ENCODE peak calls at places on chromosome 21, in eight cellular contexts. V, U, T, O, F, C, Q and G are unnamed samples.

GRCh38 chr21:38696617-38697016 is 109.1 kb upstream of the ETS2 start:
- DNase-seq in O (no peak), T (no peak), F (no peak), U (no peak), C (no peak), Q (no peak), V (no peak), G (no peak)

GRCh38 chr21:20645344-20645743 is 352.9 kb upstream of the NCAM2 start:
- DNase-seq in C (no peak), O (no peak), T (no peak), Q (no peak), V (no peak), F (no peak), U (no peak), G (no peak)

GRCh38 chr21:26874347-26874746 is 29.1 kb upstream of the ADAMTS1 start:
- DNase-seq in F (no peak), V (no peak), O (no peak), U (no peak), T (no peak), C (no peak), Q (no peak), G (no peak)

GRCh38 chr21:31161157-31161556 is 122.9 kb upstream of the KRTAP19-8 start:
- DNase-seq in C (peak), F (no peak), O (no peak), T (peak), U (no peak), V (no peak), Q (no peak), G (no peak)

GRCh38 chr21:37636152-37636860 is 269.7 kb downstream of the DYRK1A start:
- DNase-seq in V (no peak), O (no peak), Q (peak), U (no peak), F (peak), T (no peak), C (peak), G (no peak)

GRCh38 chr21:15688809-15689208 is 41.0 kb upstream of the USP25 start:
- DNase-seq in O (no peak), C (no peak), V (no peak), Q (no peak), U (no peak), T (no peak), F (no peak), G (no peak)

GRCh38 chr21:17609681-17610080 is 3.0 kb downstream of the BTG3 start:
- DNase-seq in C (no peak), U (no peak), F (no peak), V (no peak), Q (no peak), T (no peak), O (no peak), G (no peak)

GRCh38 chr21:38352536-38353219 is 95.9 kb downstream of the KCNJ15 start:
- DNase-seq in F (peak), V (no peak), U (no peak), O (peak), Q (peak), T (peak), C (peak), G (peak)

GRCh38 chr21:38136201-38136600 is 120.6 kb upstream of the KCNJ15 start:
- DNase-seq in F (no peak), T (no peak), O (no peak), V (no peak), Q (peak), U (no peak), C (peak), G (no peak)

GRCh38 chr21:46004168-46004861 is 22.7 kb downstream of the COL6A1 start:
- DNase-seq in C (no peak), T (no peak), O (no peak), Q (no peak), U (peak), V (no peak), F (no peak), G (no peak)

GRCh38 chr21:31520506-31521163 is 138.9 kb upstream of the SOD1 start:
- DNase-seq in V (no peak), F (no peak), U (no peak), Q (no peak), C (peak), O (no peak), T (no peak), G (no peak)

GRCh38 chr21:28283652-28284490 is 708.8 kb downstream of the LTN1 start:
- DNase-seq in T (no peak), F (no peak), C (peak), U (no peak), Q (no peak), V (no peak), O (no peak), G (no peak)

GRCh38 chr21:46092026-46092764 is 5.7 kb upstream of the COL6A2 start:
- DNase-seq in F (no peak), V (no peak), Q (no peak), U (no peak), C (peak), O (no peak), T (no peak), G (peak)

GRCh38 chr21:22020221-22020620 is 1022.0 kb downstream of the NCAM2 start:
- DNase-seq in Q (no peak), U (no peak), O (no peak), F (no peak), V (no peak), C (peak), T (no peak), G (no peak)

GRCh38 chr21:16913010-16913409 is 599.8 kb upstream of the CXADR start:
- DNase-seq in T (no peak), F (no peak), Q (peak), U (no peak), C (no peak), O (no peak), V (no peak), G (no peak)

GRCh38 chr21:25855591-25855990 is 120.8 kb downstream of the GABPA start:
- DNase-seq in C (no peak), U (no peak), T (no peak), V (no peak), Q (no peak), F (no peak), O (no peak), G (no peak)

GRCh38 chr21:33258475-33258874 is 7.7 kb upstream of the IL10RB start:
- DNase-seq in O (no peak), F (no peak), V (no peak), U (no peak), C (no peak), T (no peak), Q (no peak), G (no peak)

GRCh38 chr21:38646213-38646837 is 148.0 kb upstream of the ERG start:
- DNase-seq in U (no peak), F (no peak), T (no peak), O (no peak), Q (no peak), C (peak), V (no peak), G (no peak)

GRCh38 chr21:15515908-15516307 is 213.9 kb upstream of the USP25 start:
- DNase-seq in U (no peak), O (no peak), V (no peak), T (no peak), F (no peak), C (no peak), Q (no peak), G (no peak)

GRCh38 chr21:33327326-33327725 is 2.6 kb downstream of the IFNAR1 start:
- DNase-seq in O (no peak), C (no peak), Q (no peak), T (no peak), V (no peak), U (no peak), F (no peak), G (no peak)

GRCh38 chr21:36171741-36172331 is 15.2 kb downstream of the DOP1B start:
- DNase-seq in F (no peak), C (no peak), V (no peak), O (no peak), T (no peak), U (no peak), Q (no peak), G (no peak)

GRCh38 chr21:20329636-20330035 is 668.6 kb upstream of the NCAM2 start:
- DNase-seq in V (no peak), C (no peak), Q (no peak), T (no peak), O (no peak), F (no peak), U (no peak), G (no peak)

GRCh38 chr21:46109251-46110221 is 11.6 kb downstream of the COL6A2 start:
- DNase-seq in T (no peak), V (peak), C (no peak), O (no peak), F (no peak), U (no peak), Q (no peak), G (no peak)

GRCh38 chr21:14120091-14120734 is 90.5 kb downstream of the LIPI start:
- DNase-seq in U (no peak), O (peak), F (no peak), T (peak), V (no peak), Q (peak), C (no peak), G (peak)

GRCh38 chr21:42973991-42974831 is at the start of gene PKNOX1:
- DNase-seq in O (peak), Q (peak), F (peak), C (peak), V (peak), U (peak), T (peak), G (peak)
- TF ChIP-seq CTCF in O (no peak), Q (no peak), F (no peak), C (no peak), V (no peak), U (no peak), T (peak), G (no peak)

GRCh38 chr21:40158356-40158755 is 291.1 kb downstream of the PCP4 start:
- DNase-seq in O (no peak), V (no peak), U (no peak), Q (no peak), F (no peak), T (no peak), C (no peak), G (no peak)
- TF ChIP-seq CTCF in O (no peak), V (no peak), U (no peak), Q (no peak), F (no peak), T (no peak), C (no peak), G (no peak)

GRCh38 chr21:44887807-44888580 is 14.5 kb upstream of the PTTG1IP start:
- DNase-seq in C (no peak), Q (no peak), F (no peak), V (no peak), T (no peak), U (peak), O (no peak), G (no peak)

GRCh38 chr21:44887126-44887806 is 13.8 kb upstream of the PTTG1IP start:
- DNase-seq in O (no peak), Q (no peak), T (no peak), V (no peak), F (no peak), C (no peak), U (no peak), G (no peak)

GRCh38 chr21:44890338-44890931 is 16.9 kb upstream of the PTTG1IP start:
- DNase-seq in U (no peak), T (no peak), O (no peak), Q (no peak), V (no peak), C (no peak), F (no peak), G (no peak)

GRCh38 chr21:44889625-44890337 is 16.3 kb upstream of the PTTG1IP start:
- DNase-seq in O (no peak), U (no peak), C (no peak), Q (no peak), F (no peak), T (no peak), V (no peak), G (no peak)

DNA sequence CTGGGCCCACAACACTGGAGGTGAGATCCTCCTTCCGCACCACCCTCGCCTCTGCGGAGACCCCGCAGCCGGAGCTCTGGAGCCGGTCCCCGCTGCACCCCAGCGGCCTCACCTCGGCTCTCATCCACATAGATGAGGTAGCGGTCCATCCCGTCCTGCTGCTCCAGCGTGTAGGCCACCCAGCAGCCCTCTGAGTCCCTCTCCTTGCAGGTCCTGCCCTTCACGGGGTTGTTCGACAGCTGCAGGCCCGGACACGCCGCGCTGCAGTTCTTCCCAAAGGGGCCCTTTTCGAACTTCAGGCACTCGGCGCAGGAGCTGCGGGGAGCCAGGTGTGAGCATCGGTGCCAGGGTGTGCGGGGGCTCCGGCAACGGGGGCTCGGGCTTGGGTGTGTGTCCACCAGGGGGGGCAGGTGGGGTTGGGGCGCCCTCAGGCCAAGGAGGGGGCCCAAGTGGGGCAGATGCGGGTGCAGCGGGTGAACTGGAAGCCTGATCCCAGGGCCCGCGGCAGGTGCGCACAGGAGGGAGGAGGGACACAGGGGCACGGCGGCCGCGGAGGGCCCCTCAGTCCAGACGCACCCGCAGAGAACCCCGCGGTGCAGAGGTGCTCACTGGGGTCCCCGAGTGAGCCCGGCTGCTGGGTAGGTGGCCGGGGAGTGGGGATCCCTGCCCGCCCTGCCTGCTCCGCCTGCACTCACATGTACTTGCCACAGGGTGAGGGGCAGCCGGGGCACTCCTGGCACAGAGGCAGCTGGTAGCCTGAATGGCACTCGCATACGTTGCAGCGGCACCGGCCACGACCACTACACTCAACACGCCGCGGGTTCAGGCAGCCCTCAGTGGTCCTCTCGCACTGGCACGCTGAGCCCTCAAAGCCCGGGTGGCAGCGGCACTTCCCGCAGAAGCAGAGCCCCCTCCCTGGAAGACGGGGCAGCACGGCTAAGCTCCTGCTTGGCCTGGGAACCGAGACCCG is 15.4 kb upstream of the PTTG1IP start:
- DNase-seq in C (no peak), O (no peak), F (no peak), Q (no peak), U (peak), T (no peak), V (no peak), G (no peak)
- TF ChIP-seq CTCF in C (no peak), O (no peak), F (no peak), Q (no peak), U (no peak), T (no peak), V (no peak), G (no peak)

DNA sequence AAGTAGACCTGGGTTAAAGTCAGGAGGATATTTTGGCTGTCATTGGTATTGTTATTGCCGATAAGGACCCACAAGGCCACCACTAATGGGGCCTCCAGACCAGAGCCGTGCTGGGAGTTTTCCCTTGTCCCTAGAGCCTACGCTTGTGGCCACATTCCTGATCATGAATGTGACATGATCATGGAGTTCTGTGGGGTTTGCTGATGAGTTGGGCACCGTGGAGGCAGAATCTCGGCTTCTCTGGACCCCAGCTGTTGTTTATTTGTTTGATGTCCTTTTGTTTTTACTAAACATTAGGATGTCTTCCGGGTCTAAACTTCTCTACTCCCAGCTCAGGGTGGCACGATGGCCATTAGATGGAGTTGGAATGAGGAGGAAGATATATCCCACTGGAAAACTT is 74.9 kb upstream of the TMPRSS2 start:
- DNase-seq in T (no peak), Q (no peak), O (no peak), C (no peak), V (peak), F (no peak), U (no peak), G (no peak)
- TF ChIP-seq CTCF in T (no peak), Q (no peak), O (no peak), C (no peak), V (no peak), F (no peak), U (no peak), G (no peak)